ENCODE peak calls at places on chromosomes 4 and X, in ten cellular contexts. F, P, U, C, W, G, E, N, X and T are unnamed samples.

GRCh38 chr4:151854731-151855130 is 93.9 kb upstream of the GATB start:
- DNase-seq in P (no peak), U (no peak), C (no peak), F (peak), N (peak), X (no peak), G (no peak), E (no peak), W (no peak), T (no peak)

GRCh38 chr4:10035130-10035529 is 13.8 kb upstream of the SLC2A9 start:
- DNase-seq in X (no peak), G (no peak), W (no peak), F (no peak), C (no peak), N (no peak), P (no peak), E (no peak), U (no peak), T (no peak)

GRCh38 chr4:155638195-155638960 is 28.3 kb upstream of the GUCY1A1 start:
- DNase-seq in U (no peak), W (no peak), P (no peak), G (no peak), C (no peak), F (no peak), X (no peak), N (no peak), E (no peak), T (no peak)

GRCh38 chrX:94831364-94831763 is 1157.4 kb downstream of the FAM133A start:
- DNase-seq in P (peak), F (no peak), W (no peak), U (no peak), E (peak), C (no peak), X (peak), N (peak), G (no peak), T (no peak)

GRCh38 chrX:119695535-119696050 is 2.6 kb upstream of the SEPTIN6 start:
- DNase-seq in F (no peak), P (no peak), W (no peak), C (no peak), U (no peak), X (no peak), E (no peak), G (no peak), N (no peak), T (no peak)

GRCh38 chr4:89492476-89493110 is 185.0 kb upstream of the GPRIN3 start:
- DNase-seq in F (peak), C (no peak), G (peak), U (no peak), N (peak), E (peak), W (no peak), X (peak), P (no peak), T (peak)

GRCh38 chr4:45183905-45184304 is 457.5 kb upstream of the GNPDA2 start:
- DNase-seq in F (no peak), W (no peak), C (no peak), N (peak), P (no peak), E (no peak), G (no peak), X (no peak), U (no peak), T (no peak)

GRCh38 chrX:53186363-53186762 is 38.6 kb downstream of the KDM5C start:
- DNase-seq in F (peak), N (no peak), G (no peak), C (no peak), E (peak), U (no peak), W (no peak), P (no peak), X (peak), T (no peak)